ENCODE peak calls at places on chromosomes 6 and 20, in seven cellular contexts. G is sigmoid colon; N is left ventricle myocardium inferior; P is cardiac muscle cell; Y is CD8-positive, alpha-beta T cell; D is fibroblast of the aortic adventitia; V is heart right ventricle. I is an unnamed sample.

GRCh38 chr6:68634503-68635411 is at the start of gene ADGRB3:
- DNase-seq in G (peak; percentile 89), N (peak; percentile 86), P (peak; percentile 94), Y (peak; percentile 1), D (peak; percentile 36), V (peak; percentile 83), I (no peak)

GRCh38 chr6:24802271-24803059 is 3.7 kb upstream of the ARMH2 start:
- DNase-seq in G (no peak), N (no peak), P (no peak), Y (no peak), D (no peak), V (no peak), I (no peak)

GRCh38 chr6:4434655-4435054 is 299.3 kb upstream of the ECI2 start:
- DNase-seq in G (no peak), N (no peak), P (no peak), Y (no peak), D (no peak), V (no peak), I (no peak)

GRCh38 chr6:46090115-46091079 is 39.4 kb upstream of the ENPP4 start:
- DNase-seq in G (peak; percentile 76), N (peak; percentile 30), P (peak; percentile 74), Y (peak; percentile 36), D (peak; percentile 63), V (peak; percentile 37), I (no peak)

GRCh38 chr6:524803-525202 is 132.1 kb downstream of the HUS1B start:
- DNase-seq in G (no peak), N (no peak), P (peak; percentile 3), Y (peak; percentile 21), D (no peak), V (no peak), I (no peak)

GRCh38 chr6:112831022-112831421 is 483.9 kb downstream of the RFPL4B start:
- DNase-seq in G (no peak), N (no peak), P (no peak), Y (no peak), D (no peak), V (no peak), I (no peak)

GRCh38 chr20:38536310-38536709 is 44.7 kb upstream of the ADIG start:
- DNase-seq in G (no peak), N (no peak), P (no peak), Y (no peak), D (peak; percentile 15), V (no peak), I (no peak)

GRCh38 chr6:166206066-166206465 is 38.4 kb upstream of the TBXT start:
- DNase-seq in G (no peak), N (no peak), P (no peak), Y (no peak), D (peak; percentile 18), V (no peak), I (no peak)

GRCh38 chr6:2804516-2804915 is 37.1 kb downstream of the SERPINB1 start:
- DNase-seq in G (no peak), N (no peak), P (no peak), Y (no peak), D (no peak), V (no peak), I (no peak)

GRCh38 chr20:60361761-60362410 is 403.7 kb downstream of the CDH26 start:
- DNase-seq in G (no peak), N (no peak), P (no peak), Y (no peak), D (no peak), V (no peak), I (no peak)

GRCh38 chr6:138538390-138539031 is 39.2 kb upstream of the NHSL1 start:
- DNase-seq in G (peak; percentile 70), N (peak; percentile 64), P (no peak), Y (no peak), D (peak; percentile 49), V (peak; percentile 52), I (no peak)

GRCh38 chr6:97059473-97059872 is 134.9 kb downstream of the KLHL32 start:
- DNase-seq in G (no peak), N (no peak), P (peak; percentile 42), Y (no peak), D (peak; percentile 62), V (no peak), I (no peak)

GRCh38 chr6:160277546-160277945 is 18.9 kb upstream of the SLC22A2 start:
- DNase-seq in G (no peak), N (no peak), P (no peak), Y (no peak), D (no peak), V (no peak), I (no peak)

GRCh38 chr6:21523652-21524051 is 69.9 kb upstream of the SOX4 start:
- DNase-seq in G (no peak), N (no peak), P (no peak), Y (no peak), D (no peak), V (no peak), I (no peak)

GRCh38 chr20:32832664-32833063 is 12.9 kb downstream of the MAPRE1 start:
- DNase-seq in G (no peak), N (no peak), P (no peak), Y (no peak), D (no peak), V (no peak), I (no peak)

GRCh38 chr20:12291386-12291785 is 373.7 kb downstream of the BTBD3 start:
- DNase-seq in G (no peak), N (no peak), P (no peak), Y (no peak), D (no peak), V (no peak), I (no peak)

GRCh38 chr20:35599776-35600120 is 15.9 kb upstream of the SPAG4 start:
- DNase-seq in G (no peak), N (no peak), P (no peak), Y (no peak), D (no peak), V (no peak), I (no peak)

GRCh38 chr20:35601021-35601973 is 14.3 kb upstream of the SPAG4 start:
- DNase-seq in G (peak; percentile 91), N (peak; percentile 74), P (peak; percentile 86), Y (peak; percentile 63), D (peak; percentile 67), V (peak; percentile 80), I (no peak)

GRCh38 chr20:35601990-35602389 is 13.6 kb upstream of the SPAG4 start:
- DNase-seq in G (peak; percentile 65), N (no peak), P (no peak), Y (no peak), D (no peak), V (no peak), I (no peak)

GRCh38 chr20:35598899-35599775 is 16.5 kb upstream of the SPAG4 start:
- DNase-seq in G (peak; percentile 41), N (no peak), P (no peak), Y (no peak), D (no peak), V (no peak), I (no peak)

DNA sequence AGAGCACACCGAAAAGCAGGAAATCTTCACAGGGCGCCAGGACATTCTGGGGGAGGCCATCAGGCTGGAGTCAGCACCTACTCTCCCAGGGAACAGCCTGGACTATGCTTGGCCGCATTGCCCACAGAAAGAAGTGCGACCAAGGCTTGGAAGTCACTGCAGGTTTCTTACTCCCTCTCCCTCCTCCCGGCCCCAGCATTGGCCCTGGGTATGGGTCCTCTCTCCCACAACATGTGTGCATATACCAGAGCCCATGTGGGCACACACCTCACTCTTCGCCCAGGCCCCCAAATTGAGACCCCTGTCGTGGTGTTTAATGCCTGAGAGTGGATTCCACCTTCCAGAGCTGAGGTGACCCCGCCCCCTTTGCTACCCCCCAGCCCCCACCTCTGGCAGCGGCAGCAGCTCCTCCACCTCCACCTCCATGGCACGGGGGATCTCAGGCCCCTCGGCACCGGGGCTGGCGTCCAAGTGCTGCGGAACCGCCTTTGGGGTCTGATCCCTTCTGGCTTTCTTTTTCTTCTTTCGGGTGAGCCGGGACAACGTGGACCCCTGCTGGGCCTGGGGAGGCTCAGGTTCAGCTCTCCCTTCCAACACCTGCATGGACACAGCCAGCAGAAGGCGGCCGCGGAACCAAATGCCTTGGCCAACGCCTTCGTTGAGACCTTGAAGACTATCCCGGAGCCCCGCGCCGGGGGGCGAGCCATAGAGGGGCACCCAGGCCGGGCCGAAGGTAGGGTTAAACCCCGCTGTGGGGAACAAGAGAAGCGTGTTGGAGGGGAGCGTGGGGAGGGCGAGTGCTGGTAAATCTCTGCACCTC is 15.2 kb upstream of the SPAG4 start:
- DNase-seq in G (peak; percentile 57), N (no peak), P (no peak), Y (no peak), D (no peak), V (no peak), I (no peak)
- H3K4me3 ChIP-seq in G (peak overlapping the region; percentile 49), N (peak overlapping the region; percentile 64), P (peak overlapping the region; percentile 26), Y (peak overlapping the region; percentile 58), D (no peak overlapping the region), V (peak overlapping the region; percentile 53), I (peak overlapping the region; percentile 32)

DNA sequence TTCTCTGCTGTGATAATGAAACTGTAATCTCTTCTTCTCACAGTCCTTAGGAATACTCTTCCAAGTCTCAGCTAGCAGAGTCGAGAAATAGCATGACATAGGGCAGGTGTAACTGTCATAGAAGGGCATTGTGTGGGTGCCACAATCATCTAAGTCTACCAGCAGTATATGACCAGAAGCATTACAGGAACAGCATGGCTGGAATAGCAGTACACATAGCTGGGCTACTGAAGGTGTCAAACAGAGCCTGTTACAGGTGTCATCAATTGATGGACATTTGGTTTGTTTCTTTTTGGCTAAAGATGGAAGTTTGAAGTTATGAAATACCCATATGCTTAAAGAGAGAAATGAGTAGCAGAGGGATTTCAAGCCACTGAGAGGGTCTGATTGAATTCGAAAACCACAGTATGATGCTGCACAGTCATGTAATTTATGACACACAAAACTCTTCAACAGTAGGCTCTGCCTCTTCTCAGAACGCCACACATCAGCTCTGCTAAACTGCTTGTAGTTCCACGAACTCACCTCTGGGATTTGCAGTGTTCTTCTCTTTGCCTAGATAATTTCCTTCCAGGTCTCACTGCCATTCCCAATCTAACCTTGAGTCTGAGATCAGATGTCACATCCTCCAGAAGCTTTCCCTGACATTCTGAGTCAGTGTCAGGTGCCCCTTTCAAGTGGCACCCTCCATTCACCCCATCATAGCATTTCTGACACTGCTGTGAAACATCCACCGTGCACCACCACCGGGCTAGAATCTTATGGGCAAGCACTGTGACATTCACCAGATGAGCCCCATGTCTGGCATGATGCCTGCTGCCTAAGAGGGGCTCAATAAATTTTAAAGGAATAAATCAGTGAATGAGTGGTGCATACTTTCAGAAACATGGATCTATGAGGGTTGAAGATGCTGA is 151.0 kb downstream of the ADAT2 start:
- DNase-seq in G (no peak), N (no peak), P (no peak), Y (no peak), D (no peak), V (no peak), I (no peak)
- TF ChIP-seq CTCF in G (no peak), N (no peak), P (no peak), Y (no peak), D (no peak), V (no peak), I (no peak)

DNA sequence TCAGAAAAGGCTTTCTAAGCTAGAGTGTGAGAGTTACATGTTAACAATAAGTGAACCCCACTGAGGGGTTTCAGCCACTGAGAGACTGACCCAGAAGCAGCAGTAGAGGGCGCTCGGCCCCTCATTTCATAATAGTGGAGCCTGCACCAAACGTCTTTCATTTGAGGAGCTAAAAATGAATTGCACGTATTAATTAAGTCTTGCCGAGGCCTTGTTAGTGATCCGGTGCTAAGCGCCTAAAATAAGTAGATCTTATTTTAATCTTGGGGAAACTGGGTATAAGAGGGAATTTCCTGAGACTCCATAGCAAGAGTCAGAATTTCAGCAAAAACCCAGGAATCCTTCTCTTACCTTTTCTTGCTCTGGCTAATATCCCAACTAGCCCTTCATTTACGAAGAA is 209.7 kb downstream of the FARS2 start:
- DNase-seq in G (no peak), N (peak; percentile 62), P (peak; percentile 78), Y (peak; percentile 53), D (peak; percentile 66), V (peak; percentile 59), I (no peak)
- H3K4me3 ChIP-seq in G (no peak overlapping the region), N (no peak overlapping the region), P (no peak overlapping the region), Y (no peak overlapping the region), D (no peak overlapping the region), V (no peak overlapping the region), I (no peak overlapping the region)

GRCh38 chr6:163730496-163731210 is 316.1 kb downstream of the QKI start:
- DNase-seq in G (peak; percentile 59), N (no peak), P (peak; percentile 43), Y (no peak), D (no peak), V (no peak), I (no peak)
- TF ChIP-seq CTCF in G (no peak), N (no peak), P (no peak), Y (no peak), D (no peak), V (no peak), I (no peak)

I was measured in kidney epithelial cell.